ENCODE peak calls at places on chromosomes 13 and 19, in ten cellular contexts. N is glutamatergic neuron, E is heart left ventricle, M is esophagus muscularis mucosa, B is mucosa of descending colon, J is tibial nerve, V is ascending aorta, K is fibroblast of the aortic adventitia, Z is activated B cell treated with CpG ODN at 0.5 μM for 24 hours, O is brain microvascular endothelial cell. U is an unnamed sample.

GRCh38 chr13:112582305-112582704 is 5.6 kb downstream of the TUBGCP3 start:
- DNase-seq in N (no peak), E (no peak), M (peak; percentile 79), B (no peak), J (no peak), V (no peak), K (no peak), Z (no peak), O (no peak), U (no peak)

GRCh38 chr19:679418-680286 is 3.5 kb downstream of the FSTL3 start:
- DNase-seq in N (peak; percentile 72), E (peak; percentile 90), M (no peak), B (peak; percentile 46), J (peak; percentile 59), V (no peak), K (peak; percentile 86), Z (peak; percentile 37), O (no peak), U (no peak)

GRCh38 chr13:23979361-23980159 is 82.3 kb upstream of the C1QTNF9B start:
- DNase-seq in N (peak; percentile 62), E (peak; percentile 87), M (peak; percentile 92), B (peak; percentile 71), J (peak; percentile 54), V (no peak), K (peak; percentile 84), Z (peak; percentile 19), O (peak; percentile 91), U (peak; percentile 86)

GRCh38 chr13:48487968-48488367 is 44.9 kb downstream of the RCBTB2 start:
- DNase-seq in N (no peak), E (no peak), M (no peak), B (no peak), J (no peak), V (no peak), K (no peak), Z (no peak), O (no peak), U (no peak)

GRCh38 chr19:11745871-11746270 is 7.1 kb upstream of the ZNF823 start:
- DNase-seq in N (no peak), E (no peak), M (no peak), B (no peak), J (no peak), V (no peak), K (no peak), Z (no peak), O (no peak), U (no peak)

GRCh38 chr13:107392205-107392604 is 823.1 kb downstream of the LIG4 start:
- DNase-seq in N (no peak), E (no peak), M (no peak), B (no peak), J (no peak), V (no peak), K (no peak), Z (no peak), O (no peak), U (no peak)

GRCh38 chr19:21688464-21688863 is 78.9 kb downstream of the ZNF100 start:
- DNase-seq in N (no peak), E (no peak), M (no peak), B (no peak), J (no peak), V (no peak), K (no peak), Z (no peak), O (no peak), U (no peak)

GRCh38 chr19:38713227-38713649 is 31.0 kb downstream of the CAPN12 start:
- DNase-seq in N (no peak), E (peak; percentile 75), M (no peak), B (no peak), J (peak; percentile 73), V (no peak), K (peak; percentile 65), Z (no peak), O (no peak), U (no peak)

DNA sequence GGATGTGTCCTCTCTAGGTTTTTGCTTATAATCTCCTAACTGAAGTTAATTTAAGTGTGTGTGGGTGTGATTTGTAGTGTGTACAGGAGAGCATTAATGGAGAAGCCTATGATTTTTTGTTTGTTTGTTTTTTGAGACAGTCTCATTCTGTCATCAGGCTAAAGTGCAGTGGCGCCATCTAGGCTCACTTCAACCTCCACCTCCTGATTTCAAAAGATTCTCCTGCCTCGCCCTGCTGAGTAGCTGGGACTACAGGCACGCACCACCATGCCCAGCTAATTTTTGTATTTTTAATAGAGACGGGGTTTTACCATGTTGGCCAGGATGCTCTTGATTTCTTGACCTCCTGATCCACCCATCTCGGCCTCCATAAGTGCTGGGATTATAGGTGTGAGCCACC is 20.6 kb downstream of the ZNF701 start:
- DNase-seq in N (no peak), E (no peak), M (no peak), B (no peak), J (no peak), V (no peak), K (no peak), Z (no peak), O (no peak), U (no peak)
- TF ChIP-seq CTCF in N (no peak), E (no peak), M (no peak), B (no peak), J (no peak), V (no peak), K (no peak), Z (no peak), O (no peak), U (no peak)

DNA sequence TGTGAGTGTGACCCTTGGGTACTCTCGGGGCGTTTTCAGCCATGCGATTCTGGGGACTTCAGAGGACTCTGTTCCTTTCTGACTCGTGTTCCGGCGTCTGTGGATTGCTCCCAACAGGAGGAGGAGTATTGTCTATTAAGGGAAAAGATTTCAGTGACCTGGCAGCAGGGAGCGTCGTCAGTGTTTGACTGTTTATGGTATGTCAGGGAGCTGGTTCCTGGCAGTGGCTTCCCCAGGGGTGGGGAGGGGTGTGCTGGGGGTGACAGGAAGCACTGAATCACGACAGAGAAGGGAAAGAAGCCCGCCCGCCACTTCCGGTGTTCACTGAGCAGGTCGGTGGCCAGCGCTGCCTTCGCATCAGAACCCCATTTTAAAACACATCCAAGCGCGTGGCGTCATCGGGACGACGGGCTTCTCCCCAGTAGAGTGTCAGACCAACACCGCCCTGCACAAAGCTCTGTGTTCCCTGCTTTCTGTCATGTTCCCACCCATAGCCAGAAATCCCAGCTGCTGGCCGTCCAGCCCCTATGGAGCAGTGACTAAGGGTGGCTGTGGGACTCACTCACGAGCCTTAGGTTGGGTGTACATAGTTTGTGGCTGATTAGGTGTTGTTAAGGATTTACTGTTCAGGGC is 33.8 kb downstream of the COL4A2 start:
- DNase-seq in N (no peak), E (peak; percentile 93), M (peak; percentile 98), B (peak; percentile 59), J (peak; percentile 34), V (peak; percentile 85), K (peak; percentile 13), Z (no peak), O (peak; percentile 93), U (no peak)
- TF ChIP-seq CTCF in N (no peak), E (no peak), M (no peak), B (no peak), J (no peak), V (no peak), K (no peak), Z (no peak), O (no peak), U (no peak)

DNA sequence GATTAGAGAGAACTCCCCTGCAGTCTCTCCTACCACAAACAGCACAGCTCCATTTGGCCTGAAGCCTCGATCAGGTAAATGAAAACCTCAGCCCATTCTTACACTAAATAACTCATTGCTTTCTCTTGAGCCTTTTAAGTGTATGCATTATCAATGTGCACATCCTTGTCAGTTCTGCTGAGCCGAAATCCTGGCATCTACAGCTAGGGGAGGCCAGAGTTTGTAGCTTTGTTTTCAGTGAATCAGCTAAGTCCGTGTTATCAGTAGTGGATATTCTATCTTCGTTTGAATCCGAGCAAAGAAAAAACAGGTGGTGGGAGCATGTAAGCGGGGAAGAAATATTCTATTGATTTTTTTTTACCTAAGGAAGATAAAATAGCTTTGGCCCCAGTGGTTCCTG is 84.4 kb downstream of the ESD start:
- DNase-seq in N (no peak), E (no peak), M (no peak), B (no peak), J (no peak), V (no peak), K (no peak), Z (no peak), O (no peak), U (no peak)
- TF ChIP-seq CTCF in N (no peak), E (no peak), M (no peak), B (no peak), J (no peak), V (no peak), K (peak; percentile 24), Z (no peak), O (peak; percentile 23), U (no peak)

GRCh38 chr13:41457589-41458186 is 338 bp downstream of the RGCC start:
- DNase-seq in N (no peak), E (no peak), M (no peak), B (peak; percentile 14), J (no peak), V (no peak), K (no peak), Z (peak; percentile 26), O (no peak), U (no peak)

GRCh38 chr13:41460930-41461329 is 3.6 kb downstream of the RGCC start:
- DNase-seq in N (no peak), E (no peak), M (no peak), B (no peak), J (no peak), V (no peak), K (no peak), Z (no peak), O (no peak), U (no peak)

GRCh38 chr13:41459754-41460111 is 2.4 kb downstream of the RGCC start:
- DNase-seq in N (no peak), E (no peak), M (no peak), B (no peak), J (no peak), V (no peak), K (no peak), Z (no peak), O (no peak), U (no peak)

GRCh38 chr13:41458187-41458938 is 1.0 kb downstream of the RGCC start:
- DNase-seq in N (peak; percentile 33), E (peak; percentile 34), M (no peak), B (peak; percentile 43), J (no peak), V (no peak), K (no peak), Z (peak; percentile 35), O (no peak), U (no peak)

DNA sequence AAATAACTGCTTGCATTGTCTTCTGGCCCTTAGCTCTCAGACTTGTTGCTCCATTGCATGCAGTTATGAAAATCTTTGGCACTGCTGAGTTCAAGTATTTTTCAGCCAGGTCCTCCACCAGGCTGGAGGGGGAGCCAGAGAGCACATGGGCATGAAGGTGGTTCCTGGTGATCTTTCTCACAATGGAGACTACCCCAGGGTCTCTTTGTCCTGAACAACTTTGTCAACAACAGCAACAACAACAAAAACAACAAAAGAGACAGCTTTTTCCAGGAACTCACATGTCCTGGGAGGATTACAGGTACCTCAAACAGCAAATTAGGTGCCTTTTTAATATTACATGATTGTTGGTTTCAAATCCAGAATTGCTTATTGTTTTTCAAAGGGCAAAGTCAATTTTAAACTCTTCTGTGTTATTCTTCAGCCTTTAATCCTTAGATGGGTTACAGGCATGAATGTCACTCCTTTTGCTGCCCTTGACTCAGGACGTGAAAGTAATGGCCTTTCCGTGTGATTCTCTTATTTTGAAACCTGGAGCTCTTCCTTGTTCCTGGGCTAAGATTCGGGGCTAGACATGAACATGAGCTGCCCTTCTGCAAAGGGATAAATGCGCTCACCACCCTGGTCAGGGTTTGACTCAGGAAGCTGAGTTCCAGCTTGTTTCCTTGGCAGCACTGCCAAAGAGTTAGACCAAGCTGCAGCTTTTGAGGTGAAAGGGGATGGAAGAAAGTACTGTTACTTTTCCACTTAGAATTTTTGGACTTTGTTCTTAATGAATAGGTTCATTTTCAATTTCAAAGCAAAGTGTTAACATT is 1.8 kb downstream of the RGCC start:
- DNase-seq in N (no peak), E (peak; percentile 49), M (no peak), B (peak; percentile 67), J (no peak), V (no peak), K (peak; percentile 55), Z (no peak), O (peak; percentile 51), U (no peak)
- TF ChIP-seq CTCF in N (peak; percentile 35), E (peak; percentile 48), M (peak; percentile 37), B (peak; percentile 39), J (peak; percentile 61), V (peak; percentile 45), K (peak; percentile 73), Z (no peak), O (peak; percentile 94), U (peak; percentile 57)

U was measured in osteocyte.